ENCODE peak calls at places on chromosomes 3 and 15, in seven cellular contexts. A is adrenal gland; C is mucosa of gallbladder; J is activated CD8-positive, alpha-beta memory T cell treated with anti-CD3 and anti-CD28 coated beads for 24 hours; Z is aorta; O is iPS-NIHi11; R is GM13976. H is an unnamed sample.

GRCh38 chr3:152195206-152195605 is 73.5 kb upstream of the MBNL1 start:
- DNase-seq in A (no peak), C (no peak), J (no peak), Z (no peak), O (no peak), R (no peak), H (no peak)

GRCh38 chr15:52709172-52709979 is 30.2 kb upstream of the ATOSA start:
- DNase-seq in A (no peak), C (peak), J (no peak), Z (no peak), O (peak), R (no peak), H (no peak)

GRCh38 chr3:52682016-52682415 is 3.7 kb downstream of the PBRM1 start:
- DNase-seq in A (peak), C (peak), J (peak), Z (no peak), O (peak), R (no peak), H (peak)

GRCh38 chr3:3744826-3745225 is 54.4 kb upstream of the LRRN1 start:
- DNase-seq in A (no peak), C (no peak), J (no peak), Z (no peak), O (no peak), R (no peak), H (no peak)

GRCh38 chr3:188947401-188947982 is 224.3 kb upstream of the TPRG1 start:
- DNase-seq in A (peak), C (peak), J (no peak), Z (peak), O (peak), R (no peak), H (peak)

GRCh38 chr3:123723527-123724168 is 138.8 kb upstream of the HACD2 start:
- DNase-seq in A (peak), C (peak), J (peak), Z (no peak), O (peak), R (peak), H (peak)

GRCh38 chr3:15055019-15055557 is 10.0 kb downstream of the MRPS25 start:
- DNase-seq in A (no peak), C (no peak), J (peak), Z (no peak), O (no peak), R (peak), H (no peak)

GRCh38 chr3:43691120-43692002 is 623 bp downstream of the ABHD5 start:
- DNase-seq in A (peak), C (peak), J (no peak), Z (peak), O (peak), R (peak), H (peak)

GRCh38 chr3:142941373-142942123 is 21.9 kb downstream of the PAQR9 start:
- DNase-seq in A (no peak), C (no peak), J (no peak), Z (no peak), O (no peak), R (no peak), H (no peak)

GRCh38 chr3:156978471-156978961 is 152.4 kb downstream of the LEKR1 start:
- DNase-seq in A (no peak), C (no peak), J (no peak), Z (no peak), O (no peak), R (peak), H (no peak)

GRCh38 chr3:127370906-127371305 is 83.1 kb upstream of the PRR20G start:
- DNase-seq in A (no peak), C (no peak), J (no peak), Z (no peak), O (no peak), R (no peak), H (no peak)

GRCh38 chr3:146382386-146382785 is 87.0 kb downstream of the PLSCR2 start:
- DNase-seq in A (no peak), C (no peak), J (no peak), Z (no peak), O (peak), R (no peak), H (no peak)

GRCh38 chr3:20648294-20648693 is 462.3 kb upstream of the SGO1 start:
- DNase-seq in A (no peak), C (no peak), J (no peak), Z (no peak), O (no peak), R (no peak), H (no peak)

GRCh38 chr3:37537914-37538691 is 323.6 kb upstream of the CTDSPL start:
- DNase-seq in A (no peak), C (no peak), J (no peak), Z (no peak), O (no peak), R (no peak), H (no peak)

GRCh38 chr3:8848696-8849131 is 79.3 kb upstream of the OXTR start:
- DNase-seq in A (no peak), C (no peak), J (no peak), Z (no peak), O (no peak), R (no peak), H (no peak)

GRCh38 chr3:140922634-140923033 is 19.0 kb upstream of the SLC25A36 start:
- DNase-seq in A (no peak), C (no peak), J (no peak), Z (no peak), O (peak), R (peak), H (no peak)

GRCh38 chr15:44490628-44491027 is 46.3 kb upstream of the EIF3J start:
- DNase-seq in A (no peak), C (no peak), J (no peak), Z (no peak), O (no peak), R (no peak), H (no peak)

GRCh38 chr15:70055601-70056051 is 42.1 kb downstream of the TLE3 start:
- DNase-seq in A (peak), C (no peak), J (no peak), Z (peak), O (no peak), R (no peak), H (no peak)

GRCh38 chr3:45034612-45035252 is 8.6 kb downstream of the CLEC3B start:
- DNase-seq in A (peak), C (no peak), J (peak), Z (peak), O (no peak), R (peak), H (no peak)

GRCh38 chr3:39637807-39638206 is 170.3 kb downstream of the MOBP start:
- DNase-seq in A (no peak), C (no peak), J (no peak), Z (no peak), O (peak), R (no peak), H (no peak)

GRCh38 chr3:185688808-185689207 is 102.7 kb downstream of the SENP2 start:
- DNase-seq in A (peak), C (no peak), J (no peak), Z (no peak), O (no peak), R (peak), H (no peak)

GRCh38 chr3:120622870-120623718 is 27.0 kb downstream of the NDUFB4 start:
- DNase-seq in A (no peak), C (no peak), J (no peak), Z (no peak), O (no peak), R (no peak), H (no peak)

GRCh38 chr15:57356636-57357035 is 19.7 kb upstream of the CGNL1 start:
- DNase-seq in A (no peak), C (no peak), J (no peak), Z (no peak), O (no peak), R (no peak), H (no peak)

GRCh38 chr3:105967117-105967516 is 98.3 kb upstream of the CBLB start:
- DNase-seq in A (no peak), C (no peak), J (no peak), Z (no peak), O (no peak), R (no peak), H (no peak)

GRCh38 chr15:66961407-66961884 is 104.0 kb upstream of the SMAD3 start:
- DNase-seq in A (no peak), C (no peak), J (no peak), Z (no peak), O (no peak), R (no peak), H (no peak)

GRCh38 chr3:50609743-50610085 is 1.9 kb downstream of the CISH start:
- DNase-seq in A (no peak), C (no peak), J (no peak), Z (no peak), O (no peak), R (no peak), H (no peak)

GRCh38 chr15:89526601-89527441 is 30.4 kb upstream of the RHCG start:
- DNase-seq in A (no peak), C (no peak), J (no peak), Z (no peak), O (no peak), R (no peak), H (no peak)